ENCODE peak calls at places on chromosomes 16 and 17, in ten cellular contexts. B, Y, A, I, J, U, V, P, F and Z are unnamed samples.

GRCh38 chr16:86025706-86026105 is 126.7 kb downstream of the IRF8 start:
- DNase-seq in B (no peak), Y (no peak), A (no peak), I (no peak), J (no peak), U (no peak), V (no peak), P (no peak), F (no peak), Z (no peak)

GRCh38 chr16:75203106-75203505 is 3.9 kb downstream of the CTRB2 start:
- DNase-seq in B (no peak), Y (no peak), A (peak; percentile 59), I (no peak), J (no peak), U (no peak), V (no peak), P (no peak), F (no peak), Z (no peak)

GRCh38 chr17:42843358-42843934 is 934 bp upstream of the AOC2 start:
- DNase-seq in B (peak; percentile 73), Y (peak; percentile 56), A (no peak), I (peak; percentile 72), J (peak; percentile 81), U (no peak), V (peak; percentile 63), P (no peak), F (no peak), Z (peak; percentile 48)

GRCh38 chr16:28010671-28011070 is 52.8 kb downstream of the GSG1L start:
- DNase-seq in B (no peak), Y (no peak), A (no peak), I (no peak), J (no peak), U (no peak), V (no peak), P (no peak), F (no peak), Z (no peak)

GRCh38 chr16:52533296-52533695 is 13.6 kb downstream of the TOX3 start:
- DNase-seq in B (no peak), Y (no peak), A (no peak), I (no peak), J (no peak), U (no peak), V (no peak), P (no peak), F (no peak), Z (no peak)

GRCh38 chr17:74738051-74738996 is 1.3 kb downstream of the RAB37 start:
- DNase-seq in B (peak; percentile 82), Y (peak; percentile 88), A (no peak), I (no peak), J (peak; percentile 32), U (no peak), V (peak; percentile 49), P (no peak), F (peak; percentile 91), Z (no peak)

GRCh38 chr17:18959071-18959844 is 7.3 kb downstream of the SLC5A10 start:
- DNase-seq in B (no peak), Y (no peak), A (no peak), I (peak; percentile 39), J (no peak), U (no peak), V (no peak), P (no peak), F (peak; percentile 41), Z (no peak)

GRCh38 chr17:30130121-30130520 is 13.5 kb downstream of the NSRP1 start:
- DNase-seq in B (no peak), Y (no peak), A (no peak), I (no peak), J (no peak), U (no peak), V (no peak), P (no peak), F (no peak), Z (no peak)

GRCh38 chr17:5184284-5184683 is 7.4 kb downstream of the ZNF594 start:
- DNase-seq in B (no peak), Y (no peak), A (no peak), I (no peak), J (no peak), U (no peak), V (no peak), P (no peak), F (no peak), Z (no peak)

GRCh38 chr17:5183410-5183793 is 8.3 kb downstream of the ZNF594 start:
- DNase-seq in B (no peak), Y (no peak), A (no peak), I (no peak), J (no peak), U (no peak), V (no peak), P (no peak), F (no peak), Z (no peak)

GRCh38 chr17:5179003-5179402 is 12.7 kb downstream of the ZNF594 start:
- DNase-seq in B (no peak), Y (no peak), A (no peak), I (no peak), J (no peak), U (no peak), V (no peak), P (no peak), F (no peak), Z (no peak)

GRCh38 chr17:5182597-5183409 is 8.9 kb downstream of the ZNF594 start:
- DNase-seq in B (no peak), Y (no peak), A (no peak), I (no peak), J (no peak), U (no peak), V (no peak), P (no peak), F (no peak), Z (no peak)

GRCh38 chr17:5181509-5182305 is 10.0 kb downstream of the ZNF594 start:
- DNase-seq in B (no peak), Y (no peak), A (no peak), I (no peak), J (no peak), U (no peak), V (no peak), P (no peak), F (no peak), Z (no peak)
- H3K9me3 ChIP-seq in B (peaks cover 31% of the 10 kb centered on the region), Y (peaks cover 39% of the 10 kb centered on the region), A (peaks cover 96% of the 10 kb centered on the region), I (peaks cover 93% of the 10 kb centered on the region), J (peaks cover 6% of the 10 kb centered on the region), U (peaks cover 94% of the 10 kb centered on the region), V (peaks cover 38% of the 10 kb centered on the region), P (peaks cover 99% of the 10 kb centered on the region), F (peaks cover 70% of the 10 kb centered on the region), Z (peaks cover 74% of the 10 kb centered on the region)

GRCh38 chr16:12341423-12341822 is 364.9 kb downstream of the SNX29 start:
- DNase-seq in B (peak; percentile 68), Y (no peak), A (no peak), I (no peak), J (peak; percentile 12), U (no peak), V (peak; percentile 89), P (no peak), F (no peak), Z (no peak)

GRCh38 chr16:12339686-12340085 is 363.2 kb downstream of the SNX29 start:
- DNase-seq in B (no peak), Y (no peak), A (no peak), I (no peak), J (no peak), U (no peak), V (no peak), P (no peak), F (no peak), Z (peak; percentile 16)

GRCh38 chr16:12343913-12344312 is 367.4 kb downstream of the SNX29 start:
- DNase-seq in B (no peak), Y (no peak), A (no peak), I (no peak), J (no peak), U (no peak), V (no peak), P (no peak), F (no peak), Z (no peak)

GRCh38 chr16:12340151-12340733 is 363.7 kb downstream of the SNX29 start:
- DNase-seq in B (peak; percentile 74), Y (peak; percentile 67), A (no peak), I (peak; percentile 64), J (peak; percentile 20), U (no peak), V (peak; percentile 60), P (no peak), F (no peak), Z (no peak)

GRCh38 chr16:12341966-12342365 is 365.4 kb downstream of the SNX29 start:
- DNase-seq in B (no peak), Y (no peak), A (no peak), I (no peak), J (no peak), U (no peak), V (peak; percentile 76), P (no peak), F (no peak), Z (no peak)
- H3K27ac ChIP-seq in B (no peak overlapping the region), Y (no peak overlapping the region), A (no peak overlapping the region), I (no peak overlapping the region), J (no peak overlapping the region), U (no peak overlapping the region), V (peak overlapping the region; percentile 97), P (no peak overlapping the region), F (no peak overlapping the region), Z (peak overlapping the region; percentile 39)

DNA sequence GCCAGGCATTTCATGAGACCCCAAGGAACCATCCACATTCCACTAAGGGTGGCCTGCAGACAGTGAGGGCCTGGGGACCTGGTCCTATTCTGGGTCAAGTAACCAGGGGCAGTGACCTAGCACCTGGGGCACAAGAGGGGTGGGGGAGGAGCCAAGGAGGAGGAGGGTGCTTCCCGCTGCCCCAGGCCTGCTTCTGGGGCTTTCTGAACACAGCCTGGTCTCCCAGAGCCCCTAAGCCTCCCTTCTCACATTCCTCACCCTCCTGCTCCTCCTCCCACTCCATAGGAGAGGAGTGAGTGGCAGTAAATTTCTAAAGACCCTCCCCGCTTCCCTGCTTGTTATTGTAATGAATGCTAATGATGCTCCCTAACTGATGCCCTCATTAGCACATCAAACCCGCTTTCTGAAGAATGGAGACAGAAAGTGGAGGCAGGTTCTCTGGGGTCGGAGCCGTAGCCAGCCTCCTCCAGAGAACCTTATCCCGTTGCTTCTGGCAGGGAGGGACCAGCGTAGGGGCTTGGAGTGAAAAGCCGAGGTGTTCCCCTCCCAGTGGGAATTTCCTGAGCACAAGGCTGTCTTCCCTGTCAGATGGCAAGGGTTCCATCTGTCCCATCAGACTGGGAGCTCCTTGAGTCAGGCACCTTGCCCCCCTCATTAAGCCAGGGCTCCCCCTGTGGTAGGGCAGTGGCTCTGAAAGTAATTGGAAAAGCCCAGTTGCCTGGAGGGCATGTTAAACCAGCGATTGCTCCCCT is 3.7 kb upstream of the SRCIN1 start:
- DNase-seq in B (no peak), Y (no peak), A (no peak), I (peak; percentile 71), J (no peak), U (no peak), V (no peak), P (no peak), F (no peak), Z (no peak)
- H3K4me3 ChIP-seq in B (no peak overlapping the region), Y (no peak overlapping the region), A (no peak overlapping the region), I (no peak overlapping the region), J (no peak overlapping the region), U (no peak overlapping the region), V (no peak overlapping the region), P (no peak overlapping the region), F (no peak overlapping the region), Z (no peak overlapping the region)

GRCh38 chr17:4032738-4033137 is 68.5 kb upstream of the ATP2A3 start:
- DNase-seq in B (no peak), Y (peak; percentile 11), A (no peak), I (peak; percentile 23), J (no peak), U (no peak), V (no peak), P (no peak), F (no peak), Z (no peak)

GRCh38 chr17:4032245-4032644 is 68.0 kb upstream of the ATP2A3 start:
- DNase-seq in B (no peak), Y (no peak), A (no peak), I (no peak), J (no peak), U (no peak), V (no peak), P (no peak), F (no peak), Z (no peak)

GRCh38 chr17:4023220-4023619 is 59.0 kb upstream of the ATP2A3 start:
- DNase-seq in B (peak; percentile 24), Y (no peak), A (no peak), I (no peak), J (no peak), U (no peak), V (no peak), P (no peak), F (no peak), Z (no peak)

GRCh38 chr17:4026255-4026654 is 62.0 kb upstream of the ATP2A3 start:
- DNase-seq in B (no peak), Y (no peak), A (no peak), I (no peak), J (no peak), U (no peak), V (no peak), P (no peak), F (no peak), Z (no peak)

DNA sequence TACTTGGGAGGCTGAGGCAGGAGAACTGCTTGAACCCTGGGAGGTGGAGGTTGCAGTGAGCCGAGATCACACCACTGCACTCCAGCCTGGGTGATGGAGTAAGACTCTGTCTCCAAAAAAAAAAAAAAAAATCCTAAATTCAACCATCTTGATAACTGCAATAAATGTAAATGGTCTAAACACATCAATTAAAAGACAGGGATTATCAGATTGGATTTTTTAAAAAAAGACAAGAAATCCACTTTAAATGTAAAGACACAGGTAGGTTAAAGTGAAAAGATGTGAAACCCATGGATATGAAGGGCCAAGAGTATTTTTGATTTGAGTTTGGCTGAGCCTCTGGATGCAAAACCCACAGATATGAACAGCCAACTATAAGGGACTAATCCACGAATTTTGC is 64.2 kb upstream of the ATP2A3 start:
- DNase-seq in B (no peak), Y (no peak), A (no peak), I (no peak), J (no peak), U (no peak), V (no peak), P (no peak), F (no peak), Z (no peak)
- H3K9me3 ChIP-seq in B (peaks cover 15% of the 10 kb centered on the region), Y (peaks cover 49% of the 10 kb centered on the region), A (peaks cover 9% of the 10 kb centered on the region), I (peaks cover 5% of the 10 kb centered on the region), J (no peaks in the 10 kb centered on the region), U (peaks cover 32% of the 10 kb centered on the region), V (peaks cover 7% of the 10 kb centered on the region), P (peaks cover 33% of the 10 kb centered on the region), F (peaks cover 5% of the 10 kb centered on the region), Z (peaks cover 51% of the 10 kb centered on the region)